ENCODE peak calls at places on chromosomes 13 and 19, in eight cellular contexts. X is stimulated activated CD8-positive, alpha-beta memory T cell treated with anti-CD3 and anti-CD28 coated beads, Interleukin-7, amount 100 ng/mL, for 4 hours; M is thoracic aorta; B is activated naive CD4-positive, alpha-beta T cell treated with anti-CD3 and anti-CD28 coated beads, Interleukin-2, amount 50 U/mL, for 72 hours; C is CD8-positive, alpha-beta T cell; P is central memory CD8-positive, alpha-beta T cell; W is HT-29; L is EL. H is an unnamed sample.

GRCh38 chr19:2188708-2189385 is 25.1 kb downstream of the DOT1L start:
- DNase-seq in X (peak; percentile 12), M (no peak), B (no peak), C (no peak), P (no peak), W (no peak), L (peak; percentile 46), H (no peak)

GRCh38 chr13:66618702-66619101 is 611.4 kb downstream of the PCDH9 start:
- DNase-seq in X (no peak), M (no peak), B (no peak), C (no peak), P (no peak), W (peak; percentile 48), L (peak; percentile 16), H (no peak)

GRCh38 chr13:47932953-47933687 is 68.0 kb downstream of the SUCLA2 start:
- DNase-seq in X (no peak), M (no peak), B (no peak), C (no peak), P (no peak), W (no peak), L (no peak), H (no peak)

GRCh38 chr19:45508931-45509691 is 1.8 kb downstream of the VASP start:
- DNase-seq in X (no peak), M (peak; percentile 67), B (peak; percentile 85), C (peak; percentile 47), P (no peak), W (peak; percentile 69), L (peak; percentile 84), H (no peak)

GRCh38 chr19:56291857-56292256 is 19.3 kb downstream of the EDDM13 start:
- DNase-seq in X (no peak), M (no peak), B (no peak), C (no peak), P (no peak), W (no peak), L (no peak), H (no peak)

GRCh38 chr19:45791744-45792481 is 732 bp downstream of the DMWD start:
- DNase-seq in X (no peak), M (no peak), B (no peak), C (no peak), P (no peak), W (no peak), L (no peak), H (no peak)

GRCh38 chr19:33231511-33231910 is 5.9 kb upstream of the SLC7A10 start:
- DNase-seq in X (no peak), M (no peak), B (no peak), C (no peak), P (no peak), W (no peak), L (peak; percentile 28), H (no peak)

GRCh38 chr13:103436057-103436654 is 369.9 kb upstream of the SLC10A2 start:
- DNase-seq in X (no peak), M (no peak), B (no peak), C (no peak), P (no peak), W (no peak), L (no peak), H (no peak)

GRCh38 chr13:52851153-52851962 is 2.9 kb upstream of the PCDH8 start:
- DNase-seq in X (no peak), M (no peak), B (no peak), C (no peak), P (no peak), W (peak; percentile 56), L (peak; percentile 15), H (no peak)

GRCh38 chr19:17292301-17293074 is 10.7 kb downstream of the ABHD8 start:
- DNase-seq in X (peak; percentile 59), M (no peak), B (peak; percentile 83), C (peak; percentile 75), P (peak; percentile 65), W (peak; percentile 86), L (peak; percentile 93), H (no peak)

GRCh38 chr13:33251131-33251629 is 34.4 kb downstream of the STARD13 start:
- DNase-seq in X (no peak), M (peak; percentile 12), B (no peak), C (no peak), P (no peak), W (no peak), L (peak; percentile 99), H (no peak)

GRCh38 chr13:103876571-103876970 is 810.4 kb upstream of the SLC10A2 start:
- DNase-seq in X (no peak), M (no peak), B (no peak), C (no peak), P (no peak), W (no peak), L (no peak), H (no peak)

GRCh38 chr19:43651758-43652545 is 12.3 kb upstream of the CADM4 start:
- DNase-seq in X (no peak), M (no peak), B (no peak), C (peak; percentile 33), P (no peak), W (peak; percentile 91), L (peak; percentile 67), H (no peak)

GRCh38 chr13:34207872-34208271 is 389.9 kb downstream of the RFC3 start:
- DNase-seq in X (no peak), M (no peak), B (no peak), C (no peak), P (no peak), W (no peak), L (peak; percentile 15), H (no peak)

GRCh38 chr13:39874331-39875055 is 219.0 kb downstream of the COG6 start:
- DNase-seq in X (no peak), M (no peak), B (no peak), C (no peak), P (no peak), W (no peak), L (no peak), H (no peak)

GRCh38 chr13:41137241-41137640 is 4.6 kb upstream of the KBTBD6 start:
- DNase-seq in X (no peak), M (no peak), B (no peak), C (no peak), P (no peak), W (no peak), L (peak; percentile 47), H (no peak)

GRCh38 chr13:27638521-27638920 is 16.8 kb downstream of the POLR1D start:
- DNase-seq in X (no peak), M (no peak), B (no peak), C (no peak), P (no peak), W (no peak), L (no peak), H (no peak)

GRCh38 chr19:15427991-15428471 is 9.2 kb upstream of the AKAP8L start:
- DNase-seq in X (no peak), M (no peak), B (no peak), C (no peak), P (no peak), W (no peak), L (no peak), H (no peak)

GRCh38 chr13:28754698-28755545 is 36.2 kb upstream of the SLC46A3 start:
- DNase-seq in X (no peak), M (no peak), B (no peak), C (no peak), P (no peak), W (peak; percentile 98), L (peak; percentile 61), H (no peak)

GRCh38 chr13:29975287-29975686 is 124.9 kb upstream of the UBL3 start:
- DNase-seq in X (no peak), M (no peak), B (no peak), C (no peak), P (no peak), W (no peak), L (no peak), H (no peak)

GRCh38 chr19:45632468-45633196 is 6.6 kb downstream of the EML2 start:
- DNase-seq in X (no peak), M (peak; percentile 61), B (no peak), C (peak; percentile 34), P (no peak), W (peak; percentile 93), L (peak; percentile 96), H (no peak)

GRCh38 chr19:16516923-16517610 is 20.9 kb downstream of the C19orf44 start:
- DNase-seq in X (no peak), M (no peak), B (no peak), C (no peak), P (no peak), W (no peak), L (no peak), H (no peak)

GRCh38 chr13:26300140-26300539 is 46.2 kb downstream of the CDK8 start:
- DNase-seq in X (peak; percentile 7), M (no peak), B (no peak), C (no peak), P (no peak), W (no peak), L (peak; percentile 82), H (no peak)

GRCh38 chr19:2804156-2805004 is 15.3 kb upstream of the ZNF554 start:
- DNase-seq in X (no peak), M (no peak), B (no peak), C (no peak), P (no peak), W (no peak), L (no peak), H (no peak)

H was measured in vagina.